ENCODE peak calls at places on chromosome 22, in six cellular contexts. A, J, M, N, X and C are unnamed samples.

GRCh38 chr22:44403166-44403565 is 90.4 kb upstream of the SHISAL1 start:
- DNase-seq in M (no peak), A (no peak), N (no peak), X (no peak), J (no peak), C (no peak)

GRCh38 chr22:32082331-32082730 is 39.3 kb downstream of the SLC5A1 start:
- DNase-seq in N (no peak), M (no peak), X (no peak), A (no peak), J (no peak), C (no peak)

GRCh38 chr22:39527481-39527961 is 5.0 kb downstream of the RPS19BP1 start:
- DNase-seq in N (peak; percentile 76), A (no peak), J (no peak), X (no peak), M (no peak), C (no peak)

GRCh38 chr22:38554281-38554680 is 15.7 kb downstream of the DMC1 start:
- DNase-seq in M (no peak), J (no peak), N (no peak), X (no peak), A (no peak), C (no peak)

GRCh38 chr22:19109198-19110063 is 12.8 kb downstream of the DGCR2 start:
- DNase-seq in M (peak; percentile 53), X (no peak), J (peak; percentile 55), A (peak; percentile 62), N (peak; percentile 52), C (no peak)

GRCh38 chr22:50695421-50696250 is 23.0 kb downstream of the SHANK3 start:
- DNase-seq in A (no peak), J (no peak), X (no peak), M (no peak), N (no peak), C (no peak)

GRCh38 chr22:24594569-24595120 is 1.8 kb upstream of the LRRC75B start:
- DNase-seq in X (no peak), A (no peak), M (no peak), J (no peak), N (no peak), C (no peak)

GRCh38 chr22:47173535-47174021 is 411.1 kb downstream of the TBC1D22A start:
- DNase-seq in M (no peak), X (no peak), A (no peak), N (peak; percentile 3), J (no peak), C (no peak)

GRCh38 chr22:35477911-35478582 is 62.6 kb upstream of the RASD2 start:
- DNase-seq in N (peak; percentile 72), X (no peak), J (no peak), A (no peak), M (no peak), C (no peak)

GRCh38 chr22:29072193-29072978 is 449 bp upstream of the KREMEN1 start:
- DNase-seq in J (peak; percentile 68), A (peak; percentile 98), X (peak; percentile 92), N (peak; percentile 97), M (peak; percentile 71), C (peak; percentile 54)

GRCh38 chr22:36541831-36542391 is 12.9 kb upstream of the EIF3D start:
- DNase-seq in X (no peak), A (no peak), N (no peak), M (peak; percentile 7), J (no peak), C (no peak)

GRCh38 chr22:30192427-30192826 is 54.1 kb downstream of the LIF start:
- DNase-seq in N (no peak), A (no peak), J (no peak), M (no peak), X (no peak), C (no peak)

GRCh38 chr22:19604711-19605268 is 80.6 kb upstream of the CLDN5 start:
- DNase-seq in M (no peak), J (no peak), A (no peak), X (no peak), N (no peak), C (no peak)

GRCh38 chr22:50129121-50129734 is 39.4 kb downstream of the MOV10L1 start:
- DNase-seq in A (no peak), X (no peak), J (no peak), M (no peak), N (no peak), C (no peak)

GRCh38 chr22:44782286-44782830 is 30.0 kb downstream of the ARHGAP8 start:
- DNase-seq in A (no peak), X (no peak), N (no peak), M (no peak), J (no peak), C (peak; percentile 69)

GRCh38 chr22:35102663-35103062 is 36.7 kb downstream of the ISX start:
- DNase-seq in M (no peak), N (peak; percentile 71), X (peak; percentile 25), J (no peak), A (peak; percentile 41), C (no peak)

GRCh38 chr22:49968831-49969661 is 8.5 kb downstream of the PIM3 start:
- DNase-seq in X (peak; percentile 3), A (no peak), M (peak; percentile 3), J (no peak), N (no peak), C (no peak)

GRCh38 chr22:27124336-27125023 is 467.1 kb downstream of the MIAT start:
- DNase-seq in M (no peak), J (no peak), N (peak; percentile 23), A (no peak), X (no peak), C (no peak)

GRCh38 chr22:23036684-23037428 is 33.5 kb upstream of the GNAZ start:
- DNase-seq in X (no peak), A (no peak), N (no peak), J (no peak), M (no peak), C (no peak)

GRCh38 chr22:32080904-32081303 is 37.8 kb downstream of the SLC5A1 start:
- DNase-seq in N (peak; percentile 39), X (peak; percentile 56), A (peak; percentile 65), M (peak; percentile 7), J (no peak), C (peak; percentile 25)

GRCh38 chr22:43293661-43294392 is 49.3 kb downstream of the SCUBE1 start:
- DNase-seq in A (no peak), J (no peak), N (peak; percentile 79), X (peak; percentile 26), M (no peak), C (peak; percentile 35)

GRCh38 chr22:22981670-22982571 is 88.4 kb upstream of the GNAZ start:
- DNase-seq in M (no peak), N (no peak), X (no peak), J (no peak), A (no peak), C (peak; percentile 13)

GRCh38 chr22:43945632-43946390 is 9.4 kb upstream of the SAMM50 start:
- DNase-seq in J (peak; percentile 32), M (peak; percentile 62), A (peak; percentile 79), N (peak; percentile 70), X (peak; percentile 78), C (peak; percentile 11)

GRCh38 chr22:26570864-26571525 is 18.9 kb downstream of the TPST2 start:
- DNase-seq in N (no peak), J (no peak), A (no peak), M (no peak), X (no peak), C (no peak)

GRCh38 chr22:29203456-29203855 is 2.2 kb upstream of the EMID1 start:
- DNase-seq in X (no peak), A (no peak), N (no peak), M (no peak), J (no peak), C (no peak)

GRCh38 chr22:46339956-46340355 is 4.4 kb downstream of the TRMU start:
- DNase-seq in N (no peak), M (no peak), A (no peak), X (no peak), J (no peak), C (no peak)

GRCh38 chr22:31094741-31095140 is 12.6 kb downstream of the SELENOM start:
- DNase-seq in J (no peak), X (no peak), A (no peak), N (no peak), M (no peak), C (no peak)

GRCh38 chr22:38285015-38285414 is 12.2 kb upstream of the TMEM184B start:
- DNase-seq in J (no peak), X (no peak), N (no peak), M (no peak), A (no peak), C (no peak)

GRCh38 chr22:23137905-23138520 is 3.8 kb downstream of the RSPH14 start:
- DNase-seq in N (peak; percentile 56), M (peak; percentile 64), X (no peak), A (peak; percentile 64), J (no peak), C (no peak)

GRCh38 chr22:20531404-20532181 is 24.2 kb downstream of the MED15 start:
- DNase-seq in M (no peak), X (peak; percentile 70), N (peak; percentile 72), A (no peak), J (no peak), C (no peak)

GRCh38 chr22:20644071-20644642 is 129.8 kb upstream of the SERPIND1 start:
- DNase-seq in J (no peak), A (no peak), M (no peak), X (no peak), N (no peak), C (no peak)

GRCh38 chr22:19982991-19983578 is 33.5 kb downstream of the ARVCF start:
- DNase-seq in N (no peak), J (no peak), X (no peak), M (no peak), A (no peak), C (no peak)

GRCh38 chr22:36893262-36893661 is 20.2 kb upstream of the CSF2RB start:
- DNase-seq in M (no peak), N (no peak), A (no peak), J (no peak), X (no peak), C (no peak)

GRCh38 chr22:37913233-37913721 is 7.2 kb downstream of the MICALL1 start:
- DNase-seq in J (no peak), A (no peak), M (no peak), N (no peak), X (no peak), C (no peak)